ENCODE peak calls at places on chromosomes 4 and X, in six cellular contexts. One of them, this sample, is unnamed.

GRCh38 chr4:89586864-89587263 is 250.1 kb downstream of the SNCA start:
- DNase-seq in colonic mucosa: no peak
- DNase-seq in neuronal stem cell: no peak
- DNase-seq in uterus: no peak
- DNase-seq in adrenal gland: no peak
- DNase-seq in IMR-90: peak; percentile 20
- DNase-seq in this sample: no peak

GRCh38 chr4:113064244-113064643 is 14.8 kb downstream of the ANK2 start:
- DNase-seq in adrenal gland: no peak
- DNase-seq in colonic mucosa: no peak
- DNase-seq in neuronal stem cell: peak; percentile 87
- DNase-seq in uterus: no peak
- DNase-seq in IMR-90: no peak
- DNase-seq in this sample: no peak

GRCh38 chr4:91769912-91770311 is 533.9 kb upstream of the GRID2 start:
- DNase-seq in colonic mucosa: no peak
- DNase-seq in adrenal gland: no peak
- DNase-seq in neuronal stem cell: no peak
- DNase-seq in uterus: no peak
- DNase-seq in IMR-90: no peak
- DNase-seq in this sample: no peak

GRCh38 chr4:76823516-76823915 is 74.4 kb downstream of the SOWAHB start:
- DNase-seq in colonic mucosa: no peak
- DNase-seq in IMR-90: peak; percentile 32
- DNase-seq in uterus: no peak
- DNase-seq in adrenal gland: no peak
- DNase-seq in neuronal stem cell: no peak
- DNase-seq in this sample: no peak

GRCh38 chr4:23009093-23009492 is 316.4 kb downstream of the GBA3 start:
- DNase-seq in IMR-90: no peak
- DNase-seq in adrenal gland: no peak
- DNase-seq in neuronal stem cell: no peak
- DNase-seq in colonic mucosa: no peak
- DNase-seq in uterus: no peak
- DNase-seq in this sample: no peak

GRCh38 chr4:54548098-54548620 is 109.6 kb upstream of the KIT start:
- DNase-seq in colonic mucosa: no peak
- DNase-seq in IMR-90: no peak
- DNase-seq in adrenal gland: no peak
- DNase-seq in uterus: no peak
- DNase-seq in neuronal stem cell: no peak
- DNase-seq in this sample: no peak

GRCh38 chr4:128107766-128108165 is 46.7 kb downstream of the LARP1B start:
- DNase-seq in adrenal gland: no peak
- DNase-seq in colonic mucosa: no peak
- DNase-seq in neuronal stem cell: no peak
- DNase-seq in uterus: no peak
- DNase-seq in IMR-90: peak; percentile 83
- DNase-seq in this sample: no peak

GRCh38 chrX:8805974-8806373 is 4.8 kb upstream of the FAM9A start:
- DNase-seq in uterus: no peak
- DNase-seq in IMR-90: no peak
- DNase-seq in neuronal stem cell: no peak
- DNase-seq in adrenal gland: no peak
- DNase-seq in colonic mucosa: no peak
- DNase-seq in this sample: no peak

GRCh38 chrX:154541896-154542722 is 4.5 kb downstream of the G6PD start:
- DNase-seq in neuronal stem cell: no peak
- DNase-seq in IMR-90: peak; percentile 94
- DNase-seq in adrenal gland: peak; percentile 96
- DNase-seq in uterus: peak; percentile 93
- DNase-seq in colonic mucosa: peak; percentile 57
- DNase-seq in this sample: no peak

GRCh38 chr4:49036528-49036927 is 50.5 kb downstream of the CWH43 start:
- DNase-seq in adrenal gland: no peak
- DNase-seq in IMR-90: no peak
- DNase-seq in neuronal stem cell: no peak
- DNase-seq in colonic mucosa: no peak
- DNase-seq in uterus: no peak
- DNase-seq in this sample: no peak

GRCh38 chr4:49032440-49033161 is 46.5 kb downstream of the CWH43 start:
- DNase-seq in uterus: no peak
- DNase-seq in IMR-90: peak; percentile 6
- DNase-seq in colonic mucosa: peak; percentile 21
- DNase-seq in neuronal stem cell: no peak
- DNase-seq in adrenal gland: peak; percentile 53
- DNase-seq in this sample: no peak
- H3K9me3 ChIP-seq in uterus: no peaks in the 10 kb centered on the region
- H3K9me3 ChIP-seq in IMR-90: no peaks in the 10 kb centered on the region
- H3K9me3 ChIP-seq in colonic mucosa: no peaks in the 10 kb centered on the region
- H3K9me3 ChIP-seq in neuronal stem cell: no peaks in the 10 kb centered on the region
- H3K9me3 ChIP-seq in adrenal gland: no peaks in the 10 kb centered on the region
- H3K9me3 ChIP-seq in this sample: no peaks in the 10 kb centered on the region

GRCh38 chrX:143500751-143501150 is 16.5 kb downstream of the SPANXN3 start:
- DNase-seq in neuronal stem cell: no peak
- DNase-seq in IMR-90: no peak
- DNase-seq in colonic mucosa: no peak
- DNase-seq in uterus: no peak
- DNase-seq in adrenal gland: no peak
- DNase-seq in this sample: no peak
- H3K9me3 ChIP-seq in neuronal stem cell: no peaks in the 10 kb centered on the region
- H3K9me3 ChIP-seq in IMR-90: peaks cover 2% of the 10 kb centered on the region
- H3K9me3 ChIP-seq in colonic mucosa: no peaks in the 10 kb centered on the region
- H3K9me3 ChIP-seq in uterus: no peaks in the 10 kb centered on the region
- H3K9me3 ChIP-seq in adrenal gland: no peaks in the 10 kb centered on the region
- H3K9me3 ChIP-seq in this sample: no peaks in the 10 kb centered on the region

DNA sequence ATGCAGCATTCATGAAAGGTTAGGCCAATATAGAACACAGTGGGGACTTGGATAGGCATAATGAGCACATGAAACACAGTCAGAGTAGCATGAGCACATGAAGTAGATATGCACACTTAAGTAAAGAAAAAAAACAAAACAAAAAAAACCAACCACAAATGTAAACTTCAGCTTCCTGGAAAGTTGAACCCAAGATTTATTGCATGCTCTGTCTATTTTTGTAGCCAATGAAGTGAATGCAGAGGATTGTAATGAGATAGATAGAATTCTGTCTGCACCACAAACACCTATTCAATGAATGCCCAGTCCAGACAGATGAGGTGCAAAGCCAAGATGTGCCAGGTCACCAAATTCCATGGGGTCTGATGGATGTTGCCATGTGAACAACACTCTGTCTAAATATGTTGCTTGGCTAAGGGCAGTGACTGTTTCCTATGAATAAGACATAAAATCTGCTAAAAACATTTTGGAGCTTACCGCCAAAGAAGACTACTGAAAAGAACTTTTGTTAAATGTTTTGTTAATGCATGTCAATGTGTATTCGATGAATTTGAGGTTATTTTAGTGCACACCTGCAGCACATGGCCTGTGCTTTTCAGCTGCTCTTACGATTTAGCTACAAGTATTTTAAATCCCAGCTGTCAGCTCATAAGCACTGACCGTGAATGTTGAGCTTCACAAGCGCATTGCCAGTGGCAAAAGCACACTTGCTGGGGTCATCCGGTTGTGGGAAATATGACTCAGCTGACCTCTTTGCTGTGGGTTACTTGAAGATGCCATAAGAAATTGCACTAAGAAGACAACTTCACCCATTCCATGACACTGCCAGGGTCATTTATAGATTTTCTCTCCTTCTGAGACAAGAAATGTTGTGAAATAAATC is 374.8 kb upstream of the GNPDA2 start:
- DNase-seq in adrenal gland: no peak
- DNase-seq in IMR-90: no peak
- DNase-seq in colonic mucosa: no peak
- DNase-seq in neuronal stem cell: no peak
- DNase-seq in uterus: no peak
- DNase-seq in this sample: no peak
- H3K9me3 ChIP-seq in adrenal gland: no peaks in the 10 kb centered on the region
- H3K9me3 ChIP-seq in IMR-90: peaks cover 4% of the 10 kb centered on the region
- H3K9me3 ChIP-seq in colonic mucosa: no peaks in the 10 kb centered on the region
- H3K9me3 ChIP-seq in neuronal stem cell: no peaks in the 10 kb centered on the region
- H3K9me3 ChIP-seq in uterus: no peaks in the 10 kb centered on the region
- H3K9me3 ChIP-seq in this sample: no peaks in the 10 kb centered on the region

GRCh38 chrX:47918274-47918673 is 81.6 kb downstream of the ZNF81 start:
- DNase-seq in IMR-90: no peak
- DNase-seq in neuronal stem cell: no peak
- DNase-seq in uterus: no peak
- DNase-seq in adrenal gland: no peak
- DNase-seq in colonic mucosa: no peak
- DNase-seq in this sample: no peak

GRCh38 chrX:47915886-47916493 is 79.3 kb downstream of the ZNF81 start:
- DNase-seq in neuronal stem cell: no peak
- DNase-seq in colonic mucosa: no peak
- DNase-seq in uterus: no peak
- DNase-seq in adrenal gland: no peak
- DNase-seq in IMR-90: no peak
- DNase-seq in this sample: no peak
- H3K9me3 ChIP-seq in neuronal stem cell: peaks cover 29% of the 10 kb centered on the region
- H3K9me3 ChIP-seq in colonic mucosa: peaks cover 5% of the 10 kb centered on the region
- H3K9me3 ChIP-seq in uterus: no peaks in the 10 kb centered on the region
- H3K9me3 ChIP-seq in adrenal gland: no peaks in the 10 kb centered on the region
- H3K9me3 ChIP-seq in IMR-90: peaks cover 26% of the 10 kb centered on the region
- H3K9me3 ChIP-seq in this sample: peaks cover 9% of the 10 kb centered on the region

DNA sequence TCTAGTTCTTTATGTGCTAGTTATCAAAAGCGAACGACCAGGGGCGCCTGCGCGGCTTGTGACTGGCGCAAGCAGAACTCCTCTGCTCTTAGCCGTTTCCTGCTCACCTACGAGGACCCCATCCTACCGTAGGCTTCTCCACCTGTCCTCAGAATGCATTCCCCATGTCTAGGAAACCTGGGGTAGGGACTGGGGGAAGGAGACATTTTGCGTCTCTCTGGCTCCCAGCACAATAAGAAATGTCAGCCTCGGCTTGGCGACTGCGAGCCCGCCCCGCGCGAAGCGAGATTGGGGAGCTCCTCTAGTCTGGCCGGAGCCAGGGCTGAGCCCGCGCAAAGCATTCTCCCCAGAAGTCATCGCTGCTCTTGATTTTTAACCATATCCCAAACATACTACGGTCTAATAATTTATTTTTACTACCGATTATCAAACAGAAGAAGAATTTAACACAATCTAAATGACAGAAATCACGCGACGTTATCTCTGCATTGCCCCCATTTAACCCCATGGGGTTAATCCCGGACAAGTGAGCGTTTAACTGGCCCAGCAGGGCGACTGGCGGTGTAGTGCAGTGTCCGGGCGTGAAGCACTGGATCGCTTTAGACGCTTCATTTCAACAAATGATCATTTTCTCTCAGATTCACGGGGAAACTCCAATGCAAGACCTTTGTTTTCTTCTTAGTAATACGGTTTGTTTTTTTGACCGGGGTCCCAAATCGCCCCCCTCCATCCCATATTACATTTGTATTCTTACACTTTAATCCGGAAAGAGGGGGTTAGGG is 7.9 kb upstream of the PITX2 start:
- DNase-seq in adrenal gland: no peak
- DNase-seq in neuronal stem cell: peak; percentile 35
- DNase-seq in colonic mucosa: no peak
- DNase-seq in uterus: no peak
- DNase-seq in IMR-90: no peak
- DNase-seq in this sample: no peak
- H3K9me3 ChIP-seq in adrenal gland: no peaks in the 10 kb centered on the region
- H3K9me3 ChIP-seq in neuronal stem cell: no peaks in the 10 kb centered on the region
- H3K9me3 ChIP-seq in colonic mucosa: no peaks in the 10 kb centered on the region
- H3K9me3 ChIP-seq in uterus: no peaks in the 10 kb centered on the region
- H3K9me3 ChIP-seq in IMR-90: peaks cover 2% of the 10 kb centered on the region
- H3K9me3 ChIP-seq in this sample: no peaks in the 10 kb centered on the region

GRCh38 chrX:55210931-55211677 is 9.0 kb upstream of the PAGE5 start:
- DNase-seq in colonic mucosa: no peak
- DNase-seq in uterus: no peak
- DNase-seq in neuronal stem cell: no peak
- DNase-seq in IMR-90: no peak
- DNase-seq in adrenal gland: no peak
- DNase-seq in this sample: no peak
- H3K9me3 ChIP-seq in colonic mucosa: no peaks in the 10 kb centered on the region
- H3K9me3 ChIP-seq in uterus: no peaks in the 10 kb centered on the region
- H3K9me3 ChIP-seq in neuronal stem cell: no peaks in the 10 kb centered on the region
- H3K9me3 ChIP-seq in IMR-90: no peaks in the 10 kb centered on the region
- H3K9me3 ChIP-seq in adrenal gland: no peaks in the 10 kb centered on the region
- H3K9me3 ChIP-seq in this sample: no peaks in the 10 kb centered on the region